ENCODE peak calls at places on chromosomes 2 and 18, in eight cellular contexts. E is activated B cell treated with CpG ODN at 0.5 μM for 24 hours; J is upper lobe of right lung; H is activated CD8-positive, alpha-beta memory T cell treated with anti-CD3 and anti-CD28 coated beads, Interleukin-2, amount 10 ng/mL, durations not matched to agents 7 days and 5 days; S is T-cell; Q is heart left ventricle; W is activated CD8-positive, alpha-beta T cell treated with anti-CD3 and anti-CD28 coated beads for 36 hours; G is omental fat pad. A is an unnamed sample.

GRCh38 chr2:113276906-113277425 is 1.8 kb downstream of the PAX8 start:
- ATAC-seq in E (no peak), J (no peak), H (no peak), S (no peak), Q (no peak), W (no peak), G (no peak), A (no peak)

GRCh38 chr2:173952267-173953046 is 12.7 kb downstream of the SP3 start:
- ATAC-seq in E (no peak), J (no peak), H (peak; percentile 20), S (no peak), Q (no peak), W (peak; percentile 72), G (no peak), A (no peak)

GRCh38 chr2:19361325-19361990 is 3.0 kb upstream of the OSR1 start:
- ATAC-seq in E (peak; percentile 21), J (peak; percentile 4), H (peak; percentile 20), S (peak; percentile 22), Q (peak; percentile 21), W (no peak), G (no peak), A (peak; percentile 10)

GRCh38 chr2:68157002-68157401 is 686 bp upstream of the PNO1 start:
- ATAC-seq in E (peak; percentile 40), J (peak; percentile 50), H (peak; percentile 52), S (peak; percentile 55), Q (peak; percentile 56), W (peak; percentile 43), G (peak; percentile 41), A (peak; percentile 67)

GRCh38 chr2:192354512-192355244 is 159.9 kb upstream of the TMEFF2 start:
- ATAC-seq in E (no peak), J (no peak), H (no peak), S (no peak), Q (no peak), W (no peak), G (no peak), A (no peak)

GRCh38 chr18:12014976-12015696 is 33.8 kb downstream of the IMPA2 start:
- ATAC-seq in E (no peak), J (no peak), H (no peak), S (no peak), Q (peak; percentile 31), W (no peak), G (peak; percentile 57), A (no peak)

GRCh38 chr2:164839914-164840457 is 1.6 kb downstream of the COBLL1 start:
- ATAC-seq in E (no peak), J (no peak), H (no peak), S (no peak), Q (peak; percentile 35), W (no peak), G (no peak), A (no peak)

GRCh38 chr2:179936654-179937053 is 70.4 kb downstream of the CWC22 start:
- ATAC-seq in E (no peak), J (peak; percentile 61), H (peak; percentile 42), S (no peak), Q (no peak), W (no peak), G (no peak), A (no peak)

GRCh38 chr2:179768765-179769164 is 92.6 kb downstream of the ZNF385B start:
- ATAC-seq in E (no peak), J (no peak), H (no peak), S (no peak), Q (peak; percentile 90), W (no peak), G (no peak), A (no peak)

GRCh38 chr18:5872886-5873285 is 22.4 kb downstream of the TMEM200C start:
- ATAC-seq in E (no peak), J (no peak), H (no peak), S (no peak), Q (no peak), W (no peak), G (no peak), A (no peak)

GRCh38 chr2:239169311-239170048 is 231.3 kb downstream of the HDAC4 start:
- ATAC-seq in E (no peak), J (no peak), H (no peak), S (no peak), Q (no peak), W (no peak), G (peak; percentile 35), A (no peak)

GRCh38 chr2:135775420-135775819 is 33.8 kb downstream of the UBXN4 start:
- ATAC-seq in E (no peak), J (no peak), H (no peak), S (no peak), Q (peak; percentile 45), W (no peak), G (peak; percentile 84), A (no peak)

GRCh38 chr2:187552959-187553681 is 1.1 kb downstream of the TFPI start:
- ATAC-seq in E (no peak), J (peak; percentile 42), H (no peak), S (no peak), Q (peak; percentile 59), W (peak; percentile 71), G (no peak), A (no peak)

GRCh38 chr2:205043285-205043684 is 498.0 kb downstream of the PARD3B start:
- ATAC-seq in E (no peak), J (no peak), H (no peak), S (no peak), Q (no peak), W (no peak), G (no peak), A (no peak)

GRCh38 chr2:169961911-169962310 is 134.7 kb downstream of the UBR3 start:
- ATAC-seq in E (no peak), J (peak; percentile 76), H (no peak), S (no peak), Q (no peak), W (no peak), G (no peak), A (no peak)

GRCh38 chr2:113284481-113284880 is 5.8 kb upstream of the PAX8 start:
- ATAC-seq in E (no peak), J (no peak), H (no peak), S (no peak), Q (no peak), W (no peak), G (no peak), A (no peak)

GRCh38 chr2:162149940-162150339 is 2.1 kb downstream of the GCG start:
- ATAC-seq in E (no peak), J (no peak), H (no peak), S (no peak), Q (no peak), W (no peak), G (no peak), A (no peak)

GRCh38 chr2:216119986-216120385 is 10.8 kb downstream of the XRCC5 start:
- ATAC-seq in E (no peak), J (peak; percentile 56), H (peak; percentile 86), S (peak; percentile 63), Q (no peak), W (peak; percentile 90), G (no peak), A (no peak)

GRCh38 chr18:58520964-58521363 is 107.9 kb downstream of the ALPK2 start:
- ATAC-seq in E (no peak), J (no peak), H (no peak), S (no peak), Q (peak; percentile 30), W (peak; percentile 66), G (no peak), A (no peak)

GRCh38 chr18:47870605-47871004 is 59.9 kb downstream of the SMAD2 start:
- ATAC-seq in E (no peak), J (no peak), H (no peak), S (no peak), Q (no peak), W (peak; percentile 55), G (no peak), A (no peak)

GRCh38 chr2:104476075-104476474 is 377.8 kb upstream of the POU3F3 start:
- ATAC-seq in E (no peak), J (no peak), H (no peak), S (no peak), Q (no peak), W (no peak), G (no peak), A (no peak)

GRCh38 chr2:27281442-27281841 is 787 bp upstream of the TRIM54 start:
- ATAC-seq in E (no peak), J (no peak), H (no peak), S (no peak), Q (peak; percentile 27), W (no peak), G (no peak), A (no peak)

GRCh38 chr2:45984896-45985488 is 312.2 kb upstream of the EPAS1 start:
- ATAC-seq in E (peak; percentile 37), J (no peak), H (no peak), S (no peak), Q (no peak), W (no peak), G (no peak), A (peak; percentile 55)